ENCODE peak calls at places on chromosomes 3 and 15, in eight cellular contexts. B is right cardiac atrium; K is activated CD8-positive, alpha-beta memory T cell treated with anti-CD3 and anti-CD28 coated beads, Interleukin-2, amount 10 ng/mL, durations not matched to agents 7 days and 5 days; T is RWPE2; Q is HepG2; N is pancreas; Y is thoracic aorta; J is activated naive CD8-positive, alpha-beta T cell treated with anti-CD3 and anti-CD28 coated beads, Interleukin-2, amount 10 ng/mL, durations not matched to agents 7 days and 5 days. Z is an unnamed sample.

GRCh38 chr3:114393367-114394072 is 99.7 kb downstream of the TIGIT start:
- ATAC-seq in B (peak), K (peak), T (no peak), Q (no peak), N (peak), Y (no peak), J (no peak), Z (no peak)

GRCh38 chr3:193980326-193980725 is 155.6 kb upstream of the HES1 start:
- ATAC-seq in B (peak), K (no peak), T (no peak), Q (no peak), N (no peak), Y (peak), J (no peak), Z (no peak)

GRCh38 chr15:75738647-75739325 is 26.1 kb upstream of the CSPG4 start:
- ATAC-seq in B (peak), K (peak), T (peak), Q (peak), N (peak), Y (peak), J (peak), Z (peak)

GRCh38 chr15:63223463-63223862 is 34.1 kb downstream of the RAB8B start:
- ATAC-seq in B (no peak), K (no peak), T (no peak), Q (no peak), N (no peak), Y (no peak), J (no peak), Z (no peak)

GRCh38 chr3:140834266-140835037 is 107.2 kb upstream of the SLC25A36 start:
- ATAC-seq in B (no peak), K (no peak), T (peak), Q (no peak), N (no peak), Y (no peak), J (no peak), Z (no peak)

GRCh38 chr15:29114277-29115092 is 155.1 kb downstream of the NSMCE3 start:
- ATAC-seq in B (no peak), K (no peak), T (no peak), Q (no peak), N (no peak), Y (no peak), J (no peak), Z (no peak)

GRCh38 chr3:43584043-43584826 is 37.6 kb downstream of the ANO10 start:
- ATAC-seq in B (no peak), K (no peak), T (no peak), Q (no peak), N (no peak), Y (no peak), J (peak), Z (no peak)

GRCh38 chr3:36923523-36923943 is 21.3 kb downstream of the TRANK1 start:
- ATAC-seq in B (no peak), K (no peak), T (no peak), Q (peak), N (no peak), Y (no peak), J (no peak), Z (no peak)

GRCh38 chr3:180871901-180872300 is 40.6 kb upstream of the FXR1 start:
- ATAC-seq in B (peak), K (no peak), T (no peak), Q (no peak), N (no peak), Y (peak), J (no peak), Z (no peak)

GRCh38 chr15:93771429-93772020 is 459.8 kb upstream of the MCTP2 start:
- ATAC-seq in B (no peak), K (no peak), T (peak), Q (no peak), N (no peak), Y (no peak), J (no peak), Z (no peak)

GRCh38 chr3:81554805-81555204 is 206.6 kb downstream of the GBE1 start:
- ATAC-seq in B (peak), K (no peak), T (no peak), Q (peak), N (no peak), Y (no peak), J (no peak), Z (no peak)

GRCh38 chr3:18645603-18646002 is 220.5 kb upstream of the SATB1 start:
- ATAC-seq in B (no peak), K (no peak), T (no peak), Q (no peak), N (no peak), Y (no peak), J (no peak), Z (no peak)

Z was measured in SK-N-SH treated with all-trans-retinoic acid at 6 μM for 48 hours.